ENCODE peak calls at places on chromosome 2, in seven cellular contexts. One of them, this sample, is unnamed.

GRCh38 chr2:191878576-191879298 is 31.8 kb upstream of the CAVIN2 start:
- DNase-seq in colonic mucosa: no peak
- DNase-seq in lower lobe of right lung: no peak
- DNase-seq in H9: no peak
- DNase-seq in CD4-positive, alpha-beta T cell: no peak
- DNase-seq in AG10803: peak
- DNase-seq in heart left ventricle: no peak
- DNase-seq in this sample: no peak

GRCh38 chr2:103174711-103175110 is 412.9 kb downstream of the TMEM182 start:
- DNase-seq in lower lobe of right lung: no peak
- DNase-seq in heart left ventricle: no peak
- DNase-seq in H9: no peak
- DNase-seq in CD4-positive, alpha-beta T cell: no peak
- DNase-seq in AG10803: no peak
- DNase-seq in colonic mucosa: no peak
- DNase-seq in this sample: no peak

GRCh38 chr2:31457651-31458050 is 43.1 kb upstream of the XDH start:
- DNase-seq in H9: no peak
- DNase-seq in lower lobe of right lung: no peak
- DNase-seq in CD4-positive, alpha-beta T cell: no peak
- DNase-seq in AG10803: no peak
- DNase-seq in colonic mucosa: no peak
- DNase-seq in heart left ventricle: no peak
- DNase-seq in this sample: no peak

GRCh38 chr2:127348421-127349000 is 39.3 kb downstream of the MAP3K2 start:
- DNase-seq in lower lobe of right lung: no peak
- DNase-seq in colonic mucosa: no peak
- DNase-seq in AG10803: peak
- DNase-seq in H9: no peak
- DNase-seq in CD4-positive, alpha-beta T cell: no peak
- DNase-seq in heart left ventricle: no peak
- DNase-seq in this sample: no peak

GRCh38 chr2:217356795-217357194 is 496.9 kb upstream of the TNP1 start:
- DNase-seq in H9: no peak
- DNase-seq in colonic mucosa: no peak
- DNase-seq in heart left ventricle: no peak
- DNase-seq in AG10803: peak
- DNase-seq in CD4-positive, alpha-beta T cell: no peak
- DNase-seq in lower lobe of right lung: no peak
- DNase-seq in this sample: no peak

GRCh38 chr2:22403748-22404147 is 981.2 kb upstream of the KLHL29 start:
- DNase-seq in H9: no peak
- DNase-seq in AG10803: no peak
- DNase-seq in heart left ventricle: no peak
- DNase-seq in lower lobe of right lung: no peak
- DNase-seq in CD4-positive, alpha-beta T cell: no peak
- DNase-seq in colonic mucosa: no peak
- DNase-seq in this sample: no peak

GRCh38 chr2:86199834-86200177 is 549 bp downstream of the MRPL35 start:
- DNase-seq in CD4-positive, alpha-beta T cell: no peak
- DNase-seq in AG10803: no peak
- DNase-seq in colonic mucosa: no peak
- DNase-seq in lower lobe of right lung: no peak
- DNase-seq in H9: no peak
- DNase-seq in heart left ventricle: no peak
- DNase-seq in this sample: no peak

GRCh38 chr2:6828299-6828584 is 37.5 kb downstream of the CMPK2 start:
- DNase-seq in lower lobe of right lung: no peak
- DNase-seq in CD4-positive, alpha-beta T cell: no peak
- DNase-seq in colonic mucosa: no peak
- DNase-seq in AG10803: peak
- DNase-seq in H9: no peak
- DNase-seq in heart left ventricle: no peak
- DNase-seq in this sample: no peak

GRCh38 chr2:3322311-3322970 is 55.2 kb downstream of the EIPR1 start:
- DNase-seq in H9: no peak
- DNase-seq in CD4-positive, alpha-beta T cell: no peak
- DNase-seq in heart left ventricle: no peak
- DNase-seq in colonic mucosa: no peak
- DNase-seq in lower lobe of right lung: no peak
- DNase-seq in AG10803: no peak
- DNase-seq in this sample: no peak

GRCh38 chr2:74815955-74816354 is 18.0 kb upstream of the HK2 start:
- DNase-seq in AG10803: no peak
- DNase-seq in H9: no peak
- DNase-seq in lower lobe of right lung: no peak
- DNase-seq in heart left ventricle: no peak
- DNase-seq in CD4-positive, alpha-beta T cell: no peak
- DNase-seq in colonic mucosa: no peak
- DNase-seq in this sample: no peak

GRCh38 chr2:174343638-174344455 is 9.1 kb downstream of the SP9 start:
- DNase-seq in AG10803: no peak
- DNase-seq in CD4-positive, alpha-beta T cell: no peak
- DNase-seq in H9: no peak
- DNase-seq in lower lobe of right lung: no peak
- DNase-seq in heart left ventricle: no peak
- DNase-seq in colonic mucosa: no peak
- DNase-seq in this sample: no peak

GRCh38 chr2:3986530-3987258 is 283.3 kb downstream of the DCDC2C start:
- DNase-seq in colonic mucosa: no peak
- DNase-seq in heart left ventricle: no peak
- DNase-seq in AG10803: no peak
- DNase-seq in CD4-positive, alpha-beta T cell: no peak
- DNase-seq in H9: no peak
- DNase-seq in lower lobe of right lung: no peak
- DNase-seq in this sample: no peak

GRCh38 chr2:96960271-96960955 is 26.0 kb downstream of the FAM178B start:
- DNase-seq in CD4-positive, alpha-beta T cell: peak
- DNase-seq in lower lobe of right lung: peak
- DNase-seq in heart left ventricle: peak
- DNase-seq in H9: peak
- DNase-seq in AG10803: peak
- DNase-seq in colonic mucosa: peak
- DNase-seq in this sample: peak

GRCh38 chr2:28164280-28164801 is 228.3 kb upstream of the FOSL2 start:
- DNase-seq in colonic mucosa: no peak
- DNase-seq in heart left ventricle: peak
- DNase-seq in AG10803: peak
- DNase-seq in H9: no peak
- DNase-seq in lower lobe of right lung: no peak
- DNase-seq in CD4-positive, alpha-beta T cell: no peak
- DNase-seq in this sample: no peak

GRCh38 chr2:80854831-80855230 is 550.3 kb upstream of the LRRTM1 start:
- DNase-seq in AG10803: no peak
- DNase-seq in heart left ventricle: no peak
- DNase-seq in lower lobe of right lung: no peak
- DNase-seq in CD4-positive, alpha-beta T cell: no peak
- DNase-seq in H9: no peak
- DNase-seq in colonic mucosa: no peak
- DNase-seq in this sample: no peak

GRCh38 chr2:165529130-165529529 is 59.6 kb downstream of the CSRNP3 start:
- DNase-seq in lower lobe of right lung: no peak
- DNase-seq in CD4-positive, alpha-beta T cell: no peak
- DNase-seq in colonic mucosa: no peak
- DNase-seq in H9: peak
- DNase-seq in heart left ventricle: no peak
- DNase-seq in AG10803: no peak
- DNase-seq in this sample: no peak

GRCh38 chr2:146351689-146352088 is 1493.1 kb upstream of the ACVR2A start:
- DNase-seq in AG10803: no peak
- DNase-seq in H9: no peak
- DNase-seq in heart left ventricle: no peak
- DNase-seq in lower lobe of right lung: no peak
- DNase-seq in CD4-positive, alpha-beta T cell: no peak
- DNase-seq in colonic mucosa: no peak
- DNase-seq in this sample: no peak

GRCh38 chr2:46924608-46925007 is 9.0 kb upstream of the MCFD2 start:
- DNase-seq in H9: no peak
- DNase-seq in AG10803: no peak
- DNase-seq in CD4-positive, alpha-beta T cell: no peak
- DNase-seq in colonic mucosa: no peak
- DNase-seq in heart left ventricle: no peak
- DNase-seq in lower lobe of right lung: no peak
- DNase-seq in this sample: no peak

GRCh38 chr2:46561731-46562450 is 82.5 kb downstream of the TMEM247 start:
- DNase-seq in H9: no peak
- DNase-seq in AG10803: no peak
- DNase-seq in lower lobe of right lung: no peak
- DNase-seq in CD4-positive, alpha-beta T cell: no peak
- DNase-seq in heart left ventricle: no peak
- DNase-seq in colonic mucosa: no peak
- DNase-seq in this sample: no peak

GRCh38 chr2:226793615-226794014 is 6.0 kb downstream of the IRS1 start:
- DNase-seq in lower lobe of right lung: no peak
- DNase-seq in H9: no peak
- DNase-seq in AG10803: peak
- DNase-seq in heart left ventricle: no peak
- DNase-seq in colonic mucosa: no peak
- DNase-seq in CD4-positive, alpha-beta T cell: no peak
- DNase-seq in this sample: no peak

GRCh38 chr2:227324671-227325055 is 388 bp upstream of the MFF start:
- DNase-seq in H9: peak
- DNase-seq in colonic mucosa: peak
- DNase-seq in CD4-positive, alpha-beta T cell: no peak
- DNase-seq in lower lobe of right lung: no peak
- DNase-seq in AG10803: peak
- DNase-seq in heart left ventricle: no peak
- DNase-seq in this sample: peak

GRCh38 chr2:141698500-141698899 is 432.3 kb downstream of the LRP1B start:
- DNase-seq in lower lobe of right lung: no peak
- DNase-seq in colonic mucosa: no peak
- DNase-seq in heart left ventricle: no peak
- DNase-seq in CD4-positive, alpha-beta T cell: no peak
- DNase-seq in H9: no peak
- DNase-seq in AG10803: no peak
- DNase-seq in this sample: no peak
- TF ChIP-seq CTCF in lower lobe of right lung: no peak
- TF ChIP-seq CTCF in colonic mucosa: no peak
- TF ChIP-seq CTCF in heart left ventricle: no peak
- TF ChIP-seq CTCF in CD4-positive, alpha-beta T cell: no peak
- TF ChIP-seq CTCF in H9: no peak
- TF ChIP-seq CTCF in AG10803: no peak
- TF ChIP-seq CTCF in this sample: no peak

DNA sequence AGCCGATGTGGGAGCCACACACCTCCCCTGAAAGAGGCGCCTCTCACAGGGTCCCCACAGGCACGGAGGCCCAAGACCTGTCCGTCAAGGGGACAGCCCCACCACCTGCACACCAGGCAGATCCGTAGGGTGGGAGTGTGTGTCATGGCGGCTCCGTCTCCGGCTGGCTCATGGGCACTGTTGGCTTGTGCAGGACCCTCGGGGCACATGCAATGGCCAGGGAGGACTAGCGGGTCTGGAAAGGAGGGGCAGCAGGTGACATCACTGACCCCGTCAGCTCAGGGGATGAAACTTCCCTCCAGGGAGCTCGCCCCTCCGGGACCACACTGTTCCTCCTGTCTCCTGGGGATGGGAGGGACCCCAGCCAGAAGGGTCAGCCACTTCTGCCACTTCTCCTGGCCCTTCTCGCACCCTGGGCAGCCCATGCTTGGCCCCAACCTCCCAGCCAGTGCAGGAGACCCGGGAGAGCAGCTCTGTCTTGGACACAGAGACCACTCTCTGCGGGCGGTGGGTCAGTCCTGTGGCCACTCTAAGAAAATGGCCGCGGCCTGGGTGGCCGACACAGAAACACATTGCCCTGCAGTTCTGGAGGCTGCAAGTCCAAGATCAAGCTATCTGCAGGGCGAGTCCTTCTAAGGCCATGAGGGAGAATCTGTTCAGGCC is 75.1 kb upstream of the TWIST2 start:
- DNase-seq in AG10803: no peak
- DNase-seq in colonic mucosa: no peak
- DNase-seq in CD4-positive, alpha-beta T cell: no peak
- DNase-seq in H9: no peak
- DNase-seq in heart left ventricle: no peak
- DNase-seq in lower lobe of right lung: no peak
- DNase-seq in this sample: no peak
- TF ChIP-seq CTCF in AG10803: no peak
- TF ChIP-seq CTCF in colonic mucosa: no peak
- TF ChIP-seq CTCF in CD4-positive, alpha-beta T cell: no peak
- TF ChIP-seq CTCF in H9: no peak
- TF ChIP-seq CTCF in heart left ventricle: no peak
- TF ChIP-seq CTCF in lower lobe of right lung: no peak
- TF ChIP-seq CTCF in this sample: no peak

GRCh38 chr2:119207447-119207846 is 16.2 kb upstream of the STEAP3 start:
- DNase-seq in H9: no peak
- DNase-seq in AG10803: no peak
- DNase-seq in heart left ventricle: no peak
- DNase-seq in colonic mucosa: no peak
- DNase-seq in CD4-positive, alpha-beta T cell: no peak
- DNase-seq in lower lobe of right lung: no peak
- DNase-seq in this sample: no peak

GRCh38 chr2:119206201-119206600 is 17.4 kb upstream of the STEAP3 start:
- DNase-seq in lower lobe of right lung: no peak
- DNase-seq in CD4-positive, alpha-beta T cell: no peak
- DNase-seq in H9: no peak
- DNase-seq in AG10803: no peak
- DNase-seq in colonic mucosa: no peak
- DNase-seq in heart left ventricle: no peak
- DNase-seq in this sample: no peak

GRCh38 chr2:119205001-119205669 is 18.5 kb upstream of the STEAP3 start:
- DNase-seq in AG10803: no peak
- DNase-seq in lower lobe of right lung: no peak
- DNase-seq in heart left ventricle: no peak
- DNase-seq in H9: no peak
- DNase-seq in colonic mucosa: no peak
- DNase-seq in CD4-positive, alpha-beta T cell: no peak
- DNase-seq in this sample: no peak

GRCh38 chr2:119212139-119212800 is 11.4 kb upstream of the STEAP3 start:
- DNase-seq in heart left ventricle: no peak
- DNase-seq in AG10803: no peak
- DNase-seq in CD4-positive, alpha-beta T cell: no peak
- DNase-seq in H9: peak
- DNase-seq in colonic mucosa: no peak
- DNase-seq in lower lobe of right lung: no peak
- DNase-seq in this sample: no peak

DNA sequence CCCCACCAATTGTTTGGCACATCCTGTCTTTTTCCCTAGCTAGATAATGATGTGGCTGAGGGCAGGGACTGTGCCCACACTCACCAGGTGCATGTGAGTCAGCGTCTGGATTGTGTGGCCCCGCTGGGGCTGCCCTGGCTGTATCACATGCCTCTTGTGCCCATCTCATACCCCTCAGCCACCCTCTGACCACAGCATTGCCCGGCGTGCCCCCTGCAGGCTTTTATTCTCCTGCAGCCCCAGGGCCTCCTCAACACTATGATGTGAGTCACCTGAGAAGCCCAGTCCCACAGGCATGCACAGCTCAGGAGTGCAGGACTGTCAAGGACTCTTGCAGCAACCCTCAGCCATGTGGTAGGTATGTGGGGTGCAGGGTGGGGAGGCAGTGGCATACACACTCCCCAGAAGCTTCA is 14.8 kb upstream of the STEAP3 start:
- DNase-seq in colonic mucosa: no peak
- DNase-seq in lower lobe of right lung: no peak
- DNase-seq in H9: no peak
- DNase-seq in CD4-positive, alpha-beta T cell: no peak
- DNase-seq in heart left ventricle: no peak
- DNase-seq in AG10803: no peak
- DNase-seq in this sample: peak
- TF ChIP-seq CTCF in colonic mucosa: no peak
- TF ChIP-seq CTCF in lower lobe of right lung: no peak
- TF ChIP-seq CTCF in H9: peak
- TF ChIP-seq CTCF in CD4-positive, alpha-beta T cell: no peak
- TF ChIP-seq CTCF in heart left ventricle: no peak
- TF ChIP-seq CTCF in AG10803: no peak
- TF ChIP-seq CTCF in this sample: no peak

GRCh38 chr2:210715560-210715959 is 159.2 kb downstream of the CPS1 start:
- DNase-seq in heart left ventricle: no peak
- DNase-seq in lower lobe of right lung: no peak
- DNase-seq in H9: no peak
- DNase-seq in AG10803: no peak
- DNase-seq in CD4-positive, alpha-beta T cell: no peak
- DNase-seq in colonic mucosa: no peak
- DNase-seq in this sample: no peak
- TF ChIP-seq CTCF in heart left ventricle: no peak
- TF ChIP-seq CTCF in lower lobe of right lung: no peak
- TF ChIP-seq CTCF in H9: no peak
- TF ChIP-seq CTCF in AG10803: no peak
- TF ChIP-seq CTCF in CD4-positive, alpha-beta T cell: no peak
- TF ChIP-seq CTCF in colonic mucosa: no peak
- TF ChIP-seq CTCF in this sample: no peak